ENCODE peak calls at places on chromosomes 5 and 9, in five cellular contexts. Q is progenitor cell of endocrine pancreas, I is upper lobe of right lung, S is cardiac fibroblast, E is HFFc6. Z is an unnamed sample.

GRCh38 chr5:13921573-13921972 is 22.9 kb downstream of the DNAH5 start:
- DNase-seq in Q (no peak), I (no peak), S (no peak), E (peak), Z (no peak)

GRCh38 chr5:180820788-180821321 is 18.2 kb upstream of the MGAT1 start:
- DNase-seq in Q (no peak), I (no peak), S (no peak), E (no peak), Z (no peak)

GRCh38 chr5:14364576-14365472 is 216.8 kb upstream of the OTULINL start:
- DNase-seq in Q (peak), I (no peak), S (no peak), E (no peak), Z (peak)

GRCh38 chr5:53481887-53482716 is 1.7 kb downstream of the FST start:
- DNase-seq in Q (peak), I (peak), S (peak), E (peak), Z (peak)

GRCh38 chr9:83242066-83242465 is 179.1 kb upstream of the RASEF start:
- DNase-seq in Q (no peak), I (no peak), S (no peak), E (no peak), Z (no peak)

GRCh38 chr5:26148569-26149107 is 889.7 kb downstream of the CDH9 start:
- DNase-seq in Q (no peak), I (no peak), S (no peak), E (no peak), Z (peak)

GRCh38 chr9:98888794-98889495 is 54.8 kb upstream of the COL15A1 start:
- DNase-seq in Q (no peak), I (no peak), S (no peak), E (no peak), Z (no peak)

GRCh38 chr5:103918668-103919367 is 356.2 kb upstream of the NUDT12 start:
- DNase-seq in Q (no peak), I (no peak), S (peak), E (no peak), Z (no peak)

GRCh38 chr9:109251080-109251775 is 69.6 kb downstream of the EPB41L4B start:
- DNase-seq in Q (no peak), I (peak), S (peak), E (peak), Z (no peak)

GRCh38 chr5:149932445-149933350 is 11.9 kb downstream of the PDE6A start:
- DNase-seq in Q (no peak), I (no peak), S (no peak), E (peak), Z (peak)

GRCh38 chr9:6197330-6197729 is 18.3 kb upstream of the IL33 start:
- DNase-seq in Q (no peak), I (no peak), S (peak), E (no peak), Z (no peak)

GRCh38 chr5:43997647-43998251 is 391.5 kb downstream of the FGF10 start:
- DNase-seq in Q (no peak), I (no peak), S (peak), E (no peak), Z (no peak)

GRCh38 chr5:40939753-40940152 is 30.5 kb downstream of the C7 start:
- DNase-seq in Q (no peak), I (no peak), S (no peak), E (no peak), Z (no peak)

GRCh38 chr9:75615284-75615683 is 275.2 kb upstream of the PCSK5 start:
- DNase-seq in Q (no peak), I (no peak), S (no peak), E (no peak), Z (no peak)

GRCh38 chr5:119400248-119400647 is 44.4 kb downstream of the TNFAIP8 start:
- DNase-seq in Q (no peak), I (no peak), S (no peak), E (peak), Z (peak)

GRCh38 chr5:113090336-113091106 is 113.9 kb downstream of the DCP2 start:
- DNase-seq in Q (no peak), I (no peak), S (no peak), E (no peak), Z (no peak)

GRCh38 chr5:56951131-56951945 is 585 bp downstream of the MIER3 start:
- DNase-seq in Q (peak), I (peak), S (peak), E (no peak), Z (peak)

GRCh38 chr9:34252670-34253459 is 74.0 kb downstream of the UBAP1 start:
- DNase-seq in Q (peak), I (peak), S (peak), E (peak), Z (peak)

GRCh38 chr9:34254141-34254913 is 74.7 kb downstream of the KIF24 start:
- DNase-seq in Q (no peak), I (no peak), S (peak), E (peak), Z (no peak)

GRCh38 chr9:34254966-34255825 is 73.9 kb downstream of the KIF24 start:
- DNase-seq in Q (no peak), I (no peak), S (peak), E (peak), Z (no peak)

GRCh38 chr9:34252016-34252415 is 73.2 kb downstream of the UBAP1 start:
- DNase-seq in Q (no peak), I (no peak), S (peak), E (no peak), Z (no peak)

GRCh38 chr9:34253460-34253837 is 74.6 kb downstream of the UBAP1 start:
- DNase-seq in Q (no peak), I (no peak), S (peak), E (peak), Z (no peak)
- TF ChIP-seq CTCF in Q (no peak), I (no peak), S (peak), E (no peak), Z (no peak)

GRCh38 chr5:134526483-134527155 is 1.1 kb downstream of the JADE2 start:
- DNase-seq in Q (peak), I (peak), S (peak), E (peak), Z (peak)
- TF ChIP-seq CTCF in Q (peak), I (peak), S (peak), E (peak), Z (peak)

GRCh38 chr5:36264202-36264760 is 22.6 kb upstream of the NADK2 start:
- DNase-seq in Q (no peak), I (no peak), S (no peak), E (no peak), Z (no peak)
- TF ChIP-seq CTCF in Q (no peak), I (no peak), S (no peak), E (no peak), Z (no peak)

GRCh38 chr9:33265211-33265885 is 499 bp downstream of the CHMP5 start:
- DNase-seq in Q (no peak), I (no peak), S (peak), E (no peak), Z (peak)

GRCh38 chr9:33263131-33263935 is 1.2 kb downstream of the BAG1 start:
- DNase-seq in Q (no peak), I (no peak), S (peak), E (peak), Z (no peak)

GRCh38 chr9:33267368-33267767 is 2.5 kb downstream of the CHMP5 start:
- DNase-seq in Q (no peak), I (no peak), S (no peak), E (no peak), Z (no peak)

GRCh38 chr9:33263936-33264472 is 504 bp downstream of the BAG1 start:
- DNase-seq in Q (peak), I (no peak), S (no peak), E (no peak), Z (no peak)

GRCh38 chr9:33264473-33265177 is at the start of the genes BAG1 and CHMP5:
- DNase-seq in Q (peak), I (peak), S (peak), E (peak), Z (peak)
- TF ChIP-seq CTCF in Q (peak), I (peak), S (peak), E (peak), Z (peak)

GRCh38 chr9:138100711-138101349 is 223.2 kb downstream of the CACNA1B start:
- DNase-seq in Q (no peak), I (peak), S (no peak), E (no peak), Z (no peak)
- TF ChIP-seq CTCF in Q (peak), I (peak), S (no peak), E (no peak), Z (no peak)

GRCh38 chr5:176704355-176704754 is 57.1 kb downstream of the TSPAN17 start:
- DNase-seq in Q (no peak), I (no peak), S (no peak), E (no peak), Z (no peak)

GRCh38 chr5:176702952-176703641 is 55.8 kb downstream of the TSPAN17 start:
- DNase-seq in Q (no peak), I (no peak), S (no peak), E (no peak), Z (no peak)

GRCh38 chr5:176697267-176697928 is 50.1 kb downstream of the TSPAN17 start:
- DNase-seq in Q (no peak), I (no peak), S (no peak), E (no peak), Z (no peak)

GRCh38 chr5:176697929-176698520 is 50.7 kb downstream of the TSPAN17 start:
- DNase-seq in Q (no peak), I (no peak), S (no peak), E (no peak), Z (peak)

DNA sequence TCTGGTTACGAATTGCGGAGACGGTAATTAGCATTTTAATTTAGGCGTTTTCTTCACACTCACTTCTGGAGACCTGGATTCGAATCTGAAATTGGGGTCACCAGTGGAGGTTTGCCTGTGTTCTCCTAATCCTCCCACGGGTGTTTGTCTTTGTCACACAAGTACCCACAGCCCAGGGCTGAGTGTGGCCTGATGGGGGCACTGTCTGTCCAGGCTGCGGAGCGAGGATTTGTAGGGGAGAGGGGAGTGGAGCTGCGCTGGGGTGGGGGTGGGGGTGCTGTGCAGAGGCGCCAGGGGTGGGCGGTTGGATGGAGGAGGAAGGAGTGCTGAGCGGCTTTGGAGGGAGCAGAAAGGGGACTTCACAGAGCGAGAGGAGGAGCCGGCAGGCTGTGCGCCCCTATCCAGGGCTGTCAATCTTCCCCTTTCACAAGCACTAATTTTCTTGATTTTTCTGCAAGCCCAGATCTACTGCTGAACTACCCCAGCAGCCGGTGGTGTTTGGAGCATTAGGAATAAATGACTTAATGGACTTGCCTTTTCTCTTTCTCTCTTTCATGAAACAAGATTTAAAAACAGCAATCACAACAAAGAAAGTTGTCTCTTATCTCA is 53.1 kb downstream of the TSPAN17 start:
- DNase-seq in Q (no peak), I (no peak), S (peak), E (no peak), Z (peak)
- TF ChIP-seq CTCF in Q (peak), I (peak), S (peak), E (peak), Z (no peak)

DNA sequence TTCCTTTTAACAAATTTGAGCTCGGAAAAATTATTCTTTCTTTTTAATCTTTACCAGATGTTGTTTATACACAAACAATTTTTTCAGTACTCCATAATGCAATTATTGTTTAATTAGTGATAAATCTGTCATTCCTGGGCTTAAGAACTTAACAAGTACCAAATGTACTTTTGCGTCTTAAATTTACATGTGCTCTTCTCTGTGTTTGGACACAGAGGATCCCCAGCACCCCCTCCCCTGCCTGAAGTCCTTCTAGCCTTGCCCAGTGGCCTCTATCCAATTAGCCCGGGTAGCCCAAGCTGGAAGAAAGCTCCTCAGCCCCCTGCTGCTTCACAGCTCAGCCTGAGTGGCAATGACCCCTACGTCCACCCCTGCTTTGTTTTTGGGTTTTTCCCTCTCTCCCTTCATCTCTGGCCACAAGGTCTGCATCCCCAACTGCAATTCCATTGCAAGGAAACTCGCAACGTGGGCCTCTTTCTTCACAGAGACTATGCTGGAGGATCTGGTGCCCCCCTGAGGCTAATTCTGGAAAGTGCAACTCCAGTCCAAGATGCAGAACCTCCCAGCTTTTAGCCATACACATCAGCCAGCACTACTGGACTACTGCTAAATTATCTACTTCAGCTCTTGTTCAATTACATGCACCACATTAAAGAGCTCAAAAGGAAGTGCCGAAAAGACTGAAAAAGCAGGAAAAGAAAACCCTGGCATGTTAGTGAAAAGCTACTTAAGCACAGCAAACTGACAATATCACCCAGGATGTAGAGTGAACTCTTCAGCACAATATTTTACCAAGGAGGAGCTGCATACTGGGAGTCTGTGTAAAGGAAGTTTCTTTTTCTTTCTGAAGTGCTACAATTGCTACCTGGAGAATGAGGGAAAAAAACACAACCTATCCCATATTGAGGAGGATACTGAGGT is 186.2 kb downstream of the FANCC start:
- DNase-seq in Q (peak), I (no peak), S (peak), E (peak), Z (peak)
- TF ChIP-seq CTCF in Q (peak), I (peak), S (peak), E (peak), Z (peak)

Z was measured in nephron progenitor cell.